ENCODE peak calls at places on chromosomes 2 and 18, in six cellular contexts. E, N, H, L, T and K are unnamed samples.

GRCh38 chr2:167756427-167756826 is 491.0 kb downstream of the STK39 start:
- DNase-seq in E (no peak), T (no peak), N (peak; percentile 1), H (peak; percentile 58), L (no peak), K (no peak)

GRCh38 chr2:109222825-109223471 is 93.9 kb downstream of the SH3RF3 start:
- DNase-seq in N (no peak), T (no peak), E (no peak), L (no peak), H (peak; percentile 77), K (no peak)

GRCh38 chr2:209121691-209122090 is 302.2 kb upstream of the MAP2 start:
- DNase-seq in N (no peak), L (no peak), E (no peak), T (no peak), H (no peak), K (no peak)

GRCh38 chr18:36309436-36310391 is 12.2 kb downstream of the FHOD3 start:
- DNase-seq in T (no peak), N (peak; percentile 99), L (no peak), H (peak; percentile 42), E (no peak), K (peak; percentile 90)

GRCh38 chr2:206765242-206766056 is at the start of the genes FASTKD2 and MDH1B:
- DNase-seq in T (peak; percentile 86), L (peak; percentile 80), E (peak; percentile 88), H (peak; percentile 93), N (peak; percentile 96), K (peak; percentile 92)

GRCh38 chr2:170973492-170974303 is 44.6 kb downstream of the GORASP2 start:
- DNase-seq in T (peak; percentile 93), N (peak; percentile 86), H (peak; percentile 90), E (peak; percentile 85), L (peak; percentile 85), K (peak; percentile 87)

GRCh38 chr2:217902281-217903141 is 100.3 kb downstream of the TNS1 start:
- DNase-seq in E (peak; percentile 88), T (peak; percentile 84), H (no peak), L (peak; percentile 43), N (peak; percentile 81), K (peak; percentile 97)

GRCh38 chr18:55048892-55049291 is 89.6 kb upstream of the CCDC68 start:
- DNase-seq in T (no peak), H (no peak), E (no peak), L (no peak), N (peak; percentile 15), K (no peak)

GRCh38 chr2:143160732-143161707 is 31.8 kb downstream of the ARHGAP15 start:
- DNase-seq in E (no peak), T (no peak), L (no peak), N (no peak), H (no peak), K (no peak)

GRCh38 chr2:118032169-118033013 is 18.5 kb upstream of the CCDC93 start:
- DNase-seq in E (no peak), L (peak; percentile 48), N (peak; percentile 46), H (peak; percentile 71), T (peak; percentile 51), K (peak; percentile 62)

GRCh38 chr18:23240609-23240930 is 105.3 kb downstream of the CABLES1 start:
- DNase-seq in E (no peak), N (no peak), H (peak; percentile 56), L (no peak), T (no peak), K (no peak)

GRCh38 chr2:2269426-2269825 is 61.6 kb downstream of the MYT1L start:
- DNase-seq in E (no peak), L (no peak), N (no peak), H (no peak), T (no peak), K (no peak)

GRCh38 chr2:224261316-224261715 is 140.6 kb downstream of the FAM124B start:
- DNase-seq in H (no peak), T (no peak), N (peak; percentile 54), E (no peak), L (no peak), K (no peak)

GRCh38 chr18:35201502-35201901 is 39.3 kb upstream of the ZNF397 start:
- DNase-seq in E (no peak), H (no peak), N (no peak), T (no peak), L (no peak), K (no peak)

GRCh38 chr2:24731040-24731439 is 62.2 kb downstream of the PTRHD1 start:
- DNase-seq in L (no peak), H (no peak), T (no peak), E (no peak), N (no peak), K (no peak)

GRCh38 chr2:197075754-197076337 is 149.3 kb upstream of the PGAP1 start:
- DNase-seq in T (no peak), H (peak; percentile 58), L (no peak), E (no peak), N (peak; percentile 24), K (no peak)

GRCh38 chr18:77071711-77072292 is 60.8 kb downstream of the MBP start:
- DNase-seq in N (peak; percentile 92), T (peak; percentile 44), L (no peak), E (no peak), H (no peak), K (no peak)

GRCh38 chr2:169077674-169078240 is 8.4 kb downstream of the DHRS9 start:
- DNase-seq in E (no peak), T (no peak), N (no peak), L (no peak), H (no peak), K (no peak)

GRCh38 chr18:35289293-35290069 is 548 bp downstream of the ZSCAN30 start:
- DNase-seq in E (no peak), L (peak; percentile 41), N (peak; percentile 20), T (peak; percentile 32), H (no peak), K (peak; percentile 44)

GRCh38 chr18:44805176-44805575 is 124.5 kb downstream of the SETBP1 start:
- DNase-seq in T (no peak), E (no peak), H (no peak), N (no peak), L (no peak), K (no peak)
- H3K27ac ChIP-seq in T (peak overlapping the region; percentile 87), E (peak overlapping the region; percentile 74), H (no peak overlapping the region), N (peak overlapping the region; percentile 99), L (no peak overlapping the region), K (no peak overlapping the region)

DNA sequence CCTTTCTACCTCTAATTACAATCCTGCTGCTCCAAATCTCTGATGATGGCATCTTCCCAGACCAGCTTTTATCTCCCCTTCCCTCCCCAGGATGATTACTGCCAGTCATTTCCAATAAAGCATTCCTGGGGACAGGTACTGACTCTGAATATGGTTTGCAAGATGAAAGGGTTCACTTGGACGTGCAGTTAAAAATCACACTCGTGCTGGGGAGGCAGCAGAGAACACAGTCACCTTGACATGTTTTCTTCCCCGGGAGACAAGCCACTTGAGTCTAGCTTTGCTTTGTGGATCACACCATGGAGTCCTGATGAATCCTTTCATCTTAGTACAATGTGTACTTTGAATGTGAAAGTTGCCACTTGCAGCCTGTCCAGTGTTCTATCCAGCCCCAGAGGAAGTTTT is 175.0 kb downstream of the ALPK2 start:
- DNase-seq in H (no peak), L (no peak), N (no peak), T (no peak), E (no peak), K (no peak)
- H3K4me1 ChIP-seq in H (peaks cover 9% of the 10 kb centered on the region), L (no peaks in the 10 kb centered on the region), N (no peaks in the 10 kb centered on the region), T (peaks cover 6% of the 10 kb centered on the region), E (peaks cover 34% of the 10 kb centered on the region), K (no peaks in the 10 kb centered on the region)

DNA sequence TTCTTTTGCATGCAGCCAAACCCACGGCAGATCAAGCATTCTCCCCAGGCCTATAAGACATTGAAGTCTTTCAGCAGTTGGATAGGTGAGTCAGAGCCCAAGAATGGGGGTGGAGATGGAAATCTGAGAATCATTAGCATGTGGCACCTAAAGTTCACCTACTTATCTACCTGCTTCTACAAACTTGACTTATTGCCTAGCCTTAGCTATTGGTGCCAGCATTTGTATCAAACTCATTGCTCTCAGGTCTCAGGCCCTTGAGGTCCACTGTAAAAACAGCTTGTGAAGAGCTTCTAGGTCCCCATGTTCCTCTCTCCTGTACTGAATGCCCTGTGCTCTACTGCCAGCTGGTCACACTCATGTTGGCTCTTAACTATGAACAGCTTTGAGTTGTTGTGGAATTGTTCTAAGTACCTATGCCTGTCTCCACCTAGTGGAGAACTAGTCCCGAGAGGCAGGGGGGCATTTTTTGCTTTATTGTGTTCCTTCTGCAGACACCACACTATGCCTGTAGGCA is 278.4 kb upstream of the SPRED2 start:
- DNase-seq in N (peak; percentile 5), T (peak; percentile 28), H (peak; percentile 77), L (no peak), E (no peak), K (no peak)
- TF ChIP-seq CTCF in N (peak; percentile 22), T (no peak), H (peak; percentile 83), L (no peak), E (no peak), K (no peak)

GRCh38 chr2:100704156-100704555 is 115.8 kb upstream of the NPAS2 start:
- DNase-seq in L (no peak), N (no peak), H (peak; percentile 22), E (no peak), T (no peak), K (no peak)

GRCh38 chr2:100708333-100708732 is 111.6 kb upstream of the NPAS2 start:
- DNase-seq in H (peak; percentile 8), N (no peak), L (no peak), E (no peak), T (no peak), K (no peak)

GRCh38 chr2:100704711-100705110 is 115.2 kb upstream of the NPAS2 start:
- DNase-seq in L (no peak), N (no peak), T (no peak), H (no peak), E (no peak), K (no peak)

GRCh38 chr2:100707016-100707947 is 112.7 kb upstream of the NPAS2 start:
- DNase-seq in N (no peak), T (no peak), E (no peak), L (no peak), H (no peak), K (no peak)

DNA sequence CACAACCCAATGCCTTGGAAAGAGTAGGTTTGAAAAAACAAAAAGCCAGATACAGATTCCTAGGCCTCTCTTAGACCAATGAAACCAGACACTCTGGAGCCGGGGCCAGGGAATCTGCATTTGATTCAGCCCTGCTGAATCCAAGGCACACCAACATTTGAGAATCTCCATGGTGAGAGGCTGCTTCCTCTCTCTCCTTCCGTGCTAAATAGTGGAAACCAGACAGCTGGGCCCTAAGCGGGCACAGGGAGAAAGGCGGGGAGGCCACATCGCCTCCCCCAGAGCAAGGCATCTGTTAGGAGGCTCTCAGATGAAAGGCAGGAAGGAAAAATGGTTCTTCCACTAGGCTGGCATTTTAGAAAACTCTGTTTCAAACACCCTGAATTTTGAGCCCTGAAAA is 113.7 kb upstream of the NPAS2 start:
- DNase-seq in H (peak; percentile 12), E (no peak), N (no peak), L (no peak), T (no peak), K (no peak)
- H3K27ac ChIP-seq in H (no peak overlapping the region), E (no peak overlapping the region), N (no peak overlapping the region), L (no peak overlapping the region), T (no peak overlapping the region), K (no peak overlapping the region)

GRCh38 chr2:134170700-134171099 is 83.2 kb upstream of the MGAT5 start:
- DNase-seq in L (no peak), N (no peak), H (no peak), E (no peak), T (no peak), K (no peak)
- H3K4me1 ChIP-seq in L (no peaks in the 10 kb centered on the region), N (peaks cover 39% of the 10 kb centered on the region), H (no peaks in the 10 kb centered on the region), E (peaks cover 87% of the 10 kb centered on the region), T (peaks cover 33% of the 10 kb centered on the region), K (no peaks in the 10 kb centered on the region)

DNA sequence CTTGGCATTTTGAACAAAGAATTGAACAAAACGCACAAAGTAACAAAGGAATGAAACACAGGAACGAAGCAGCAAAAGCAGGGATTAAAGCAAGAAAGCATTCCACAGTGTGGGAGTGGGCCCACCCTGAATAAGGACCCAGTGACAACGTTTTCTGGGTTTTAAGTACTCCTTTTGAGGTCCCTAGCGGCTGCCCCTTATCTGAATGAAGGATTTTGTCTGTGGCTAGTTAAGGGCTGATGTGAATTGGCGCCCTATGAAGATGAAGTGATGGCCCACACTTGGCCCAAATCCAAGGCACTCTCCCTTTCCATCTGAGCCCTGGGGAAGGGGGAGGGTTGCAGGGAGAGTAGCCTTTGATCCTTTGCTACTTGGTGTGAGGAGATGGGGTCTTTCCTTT is 7.8 kb upstream of the CCDC141 start:
- DNase-seq in L (no peak), T (no peak), H (no peak), N (no peak), E (no peak), K (no peak)
- TF ChIP-seq CTCF in L (no peak), T (no peak), H (no peak), N (no peak), E (no peak), K (no peak)